ENCODE peak calls at places on chromosomes 7 and 10, in seven cellular contexts. X, E, H, W, J, G and P are unnamed samples.

GRCh38 chr10:1581189-1581588 is 156.1 kb downstream of the ADARB2 start:
- DNase-seq in X (no peak), E (no peak), H (no peak), W (no peak), J (no peak), G (no peak), P (no peak)

GRCh38 chr7:71132521-71133231 is 732 bp downstream of the GALNT17 start:
- DNase-seq in X (no peak), E (peak; percentile 3), H (no peak), W (no peak), J (no peak), G (peak; percentile 14), P (no peak)

GRCh38 chr7:74256446-74257408 is 2.5 kb upstream of the RFC2 start:
- DNase-seq in X (no peak), E (no peak), H (no peak), W (peak; percentile 93), J (no peak), G (peak; percentile 64), P (no peak)

GRCh38 chr7:122403113-122403512 is 98.6 kb upstream of the FEZF1 start:
- DNase-seq in X (no peak), E (no peak), H (no peak), W (no peak), J (no peak), G (no peak), P (no peak)

GRCh38 chr10:97454330-97455036 is 8.5 kb downstream of the ZDHHC16 start:
- DNase-seq in X (no peak), E (no peak), H (no peak), W (peak; percentile 58), J (no peak), G (no peak), P (no peak)

GRCh38 chr7:22633954-22634474 is 93.0 kb upstream of the IL6 start:
- DNase-seq in X (no peak), E (no peak), H (no peak), W (no peak), J (no peak), G (peak; percentile 19), P (no peak)

GRCh38 chr7:155119801-155120382 is 49.8 kb downstream of the HTR5A start:
- DNase-seq in X (no peak), E (no peak), H (no peak), W (no peak), J (no peak), G (no peak), P (no peak)

GRCh38 chr7:96174812-96175211 is 147.1 kb downstream of the SLC25A13 start:
- DNase-seq in X (no peak), E (no peak), H (no peak), W (no peak), J (no peak), G (no peak), P (no peak)

GRCh38 chr10:115866174-115866573 is 406.8 kb downstream of the GFRA1 start:
- DNase-seq in X (no peak), E (no peak), H (no peak), W (no peak), J (no peak), G (no peak), P (no peak)

GRCh38 chr10:132391372-132392020 is 5.5 kb upstream of the PWWP2B start:
- DNase-seq in X (no peak), E (no peak), H (no peak), W (no peak), J (no peak), G (no peak), P (peak; percentile 22)

GRCh38 chr10:110524179-110524863 is 26.6 kb downstream of the DUSP5 start:
- DNase-seq in X (no peak), E (no peak), H (no peak), W (no peak), J (no peak), G (no peak), P (no peak)

GRCh38 chr10:129090618-129091366 is 376.2 kb upstream of the MGMT start:
- DNase-seq in X (no peak), E (no peak), H (no peak), W (no peak), J (no peak), G (no peak), P (no peak)

GRCh38 chr10:76939862-76940495 is 697.6 kb downstream of the KCNMA1 start:
- DNase-seq in X (peak; percentile 57), E (no peak), H (no peak), W (no peak), J (no peak), G (no peak), P (no peak)

GRCh38 chr10:100811261-100811660 is 65.9 kb downstream of the PAX2 start:
- DNase-seq in X (no peak), E (no peak), H (no peak), W (no peak), J (no peak), G (no peak), P (no peak)

GRCh38 chr10:86315543-86315942 is 51.1 kb downstream of the GRID1 start:
- DNase-seq in X (no peak), E (no peak), H (no peak), W (no peak), J (no peak), G (no peak), P (peak; percentile 4)

GRCh38 chr10:107733328-107733727 is 568.8 kb upstream of the SORCS1 start:
- DNase-seq in X (no peak), E (no peak), H (no peak), W (peak; percentile 1), J (no peak), G (peak; percentile 32), P (no peak)

GRCh38 chr10:44818721-44819127 is 92.4 kb upstream of the TMEM72 start:
- DNase-seq in X (no peak), E (no peak), H (no peak), W (no peak), J (no peak), G (peak; percentile 46), P (no peak)

GRCh38 chr7:34739651-34740300 is 81.8 kb downstream of the NPSR1 start:
- DNase-seq in X (no peak), E (no peak), H (no peak), W (no peak), J (no peak), G (no peak), P (no peak)

GRCh38 chr7:149459540-149460433 is 1.1 kb downstream of the ZNF777 start:
- DNase-seq in X (no peak), E (peak; percentile 33), H (peak; percentile 84), W (peak; percentile 67), J (no peak), G (no peak), P (no peak)

GRCh38 chr7:129845178-129845971 is 107.4 kb downstream of the UBE2H start:
- DNase-seq in X (no peak), E (no peak), H (no peak), W (peak; percentile 57), J (no peak), G (peak; percentile 86), P (no peak)

GRCh38 chr7:27520828-27521790 is 141.6 kb downstream of the HIBADH start:
- DNase-seq in X (no peak), E (no peak), H (no peak), W (peak; percentile 92), J (no peak), G (peak; percentile 3), P (no peak)

GRCh38 chr7:158350166-158350900 is 237.3 kb downstream of the PTPRN2 start:
- DNase-seq in X (no peak), E (no peak), H (peak; percentile 75), W (no peak), J (no peak), G (no peak), P (no peak)

GRCh38 chr10:92916433-92916832 is 68.1 kb downstream of the EXOC6 start:
- DNase-seq in X (no peak), E (no peak), H (no peak), W (no peak), J (no peak), G (no peak), P (no peak)

GRCh38 chr7:5704534-5704922 is 76.9 kb downstream of the RNF216 start:
- DNase-seq in X (peak; percentile 72), E (peak; percentile 73), H (peak; percentile 88), W (peak; percentile 94), J (peak; percentile 75), G (no peak), P (no peak)

GRCh38 chr10:130333185-130333584 is 197.0 kb downstream of the GLRX3 start:
- DNase-seq in X (no peak), E (no peak), H (no peak), W (no peak), J (no peak), G (no peak), P (no peak)

GRCh38 chr10:86779267-86780017 is 23.0 kb downstream of the BMPR1A start:
- DNase-seq in X (no peak), E (no peak), H (no peak), W (peak; percentile 32), J (no peak), G (peak; percentile 65), P (no peak)